ENCODE peak calls at places on chromosome 5, in ten cellular contexts. E is lower lobe of right lung; W is uterus; H is GM04504; P is hepatic stellate cell; B is EH; F is stimulated activated CD4-positive, alpha-beta T cell treated with anti-CD3 and anti-CD28 coated beads, Interleukin-4, amount 100 ng/mL, for 48 hours; R is D721Med; S is fibroblast of the aortic adventitia; N is IMR-90. J is an unnamed sample.

GRCh38 chr5:176152933-176153317 is 85.3 kb upstream of the SIMC1 start:
- DNase-seq in E (no peak), W (no peak), H (no peak), P (no peak), B (no peak), F (no peak), R (no peak), S (no peak), N (no peak), J (no peak)

GRCh38 chr5:150058480-150059126 is 27.8 kb downstream of the CSF1R start:
- DNase-seq in E (no peak), W (no peak), H (peak), P (peak), B (peak), F (no peak), R (no peak), S (no peak), N (peak), J (peak)

GRCh38 chr5:132090107-132090506 is 16.5 kb downstream of the CSF2 start:
- DNase-seq in E (no peak), W (no peak), H (peak), P (no peak), B (peak), F (no peak), R (no peak), S (peak), N (peak), J (peak)

GRCh38 chr5:151150484-151151262 is 6.9 kb downstream of the ANXA6 start:
- DNase-seq in E (peak), W (peak), H (no peak), P (no peak), B (peak), F (no peak), R (no peak), S (peak), N (peak), J (no peak)

GRCh38 chr5:16952968-16953671 is 17.0 kb upstream of the MYO10 start:
- DNase-seq in E (no peak), W (no peak), H (no peak), P (no peak), B (no peak), F (no peak), R (no peak), S (no peak), N (no peak), J (no peak)

GRCh38 chr5:135878156-135878620 is 17.5 kb downstream of the IL9 start:
- DNase-seq in E (no peak), W (no peak), H (no peak), P (no peak), B (peak), F (no peak), R (no peak), S (no peak), N (no peak), J (no peak)

GRCh38 chr5:33843579-33843978 is 48.2 kb downstream of the ADAMTS12 start:
- DNase-seq in E (no peak), W (no peak), H (no peak), P (no peak), B (peak), F (no peak), R (no peak), S (peak), N (peak), J (no peak)

GRCh38 chr5:173029499-173029921 is 26.6 kb upstream of the CREBRF start:
- DNase-seq in E (no peak), W (no peak), H (no peak), P (no peak), B (no peak), F (no peak), R (no peak), S (no peak), N (no peak), J (no peak)

GRCh38 chr5:143128412-143129071 is 274.9 kb downstream of the NR3C1 start:
- DNase-seq in E (no peak), W (no peak), H (peak), P (no peak), B (peak), F (no peak), R (no peak), S (no peak), N (no peak), J (no peak)

GRCh38 chr5:68344447-68345111 is 129.0 kb downstream of the PIK3R1 start:
- DNase-seq in E (no peak), W (no peak), H (no peak), P (no peak), B (peak), F (no peak), R (no peak), S (peak), N (peak), J (no peak)

GRCh38 chr5:76081811-76082783 is 1.1 kb upstream of the SV2C start:
- DNase-seq in E (peak), W (no peak), H (no peak), P (no peak), B (no peak), F (no peak), R (no peak), S (no peak), N (no peak), J (no peak)

GRCh38 chr5:34598177-34598794 is 57.8 kb upstream of the RAI14 start:
- DNase-seq in E (no peak), W (peak), H (peak), P (peak), B (peak), F (no peak), R (no peak), S (peak), N (peak), J (peak)

GRCh38 chr5:1565737-1566734 is 42.3 kb upstream of the LPCAT1 start:
- DNase-seq in E (no peak), W (no peak), H (no peak), P (no peak), B (no peak), F (no peak), R (no peak), S (no peak), N (no peak), J (no peak)

GRCh38 chr5:116681334-116682013 is 106.9 kb upstream of the SEMA6A start:
- DNase-seq in E (no peak), W (no peak), H (no peak), P (no peak), B (no peak), F (no peak), R (no peak), S (no peak), N (no peak), J (no peak)

GRCh38 chr5:138539791-138540190 is 3.2 kb downstream of the ETF1 start:
- DNase-seq in E (no peak), W (no peak), H (no peak), P (no peak), B (no peak), F (no peak), R (no peak), S (no peak), N (no peak), J (no peak)

GRCh38 chr5:134103397-134103796 is 11.1 kb upstream of the TCF7 start:
- DNase-seq in E (no peak), W (no peak), H (no peak), P (no peak), B (no peak), F (no peak), R (no peak), S (no peak), N (no peak), J (no peak)

GRCh38 chr5:158880514-158881001 is 219.2 kb downstream of the EBF1 start:
- DNase-seq in E (no peak), W (no peak), H (no peak), P (no peak), B (no peak), F (no peak), R (no peak), S (no peak), N (no peak), J (no peak)

GRCh38 chr5:65086234-65086886 is 317.6 kb downstream of the CWC27 start:
- DNase-seq in E (no peak), W (no peak), H (no peak), P (no peak), B (no peak), F (no peak), R (no peak), S (no peak), N (peak), J (no peak)

GRCh38 chr5:31250201-31250600 is 56.7 kb downstream of the CDH6 start:
- DNase-seq in E (no peak), W (no peak), H (no peak), P (no peak), B (no peak), F (no peak), R (no peak), S (no peak), N (no peak), J (no peak)

GRCh38 chr5:163436515-163436914 is 880 bp upstream of the CCNG1 start:
- DNase-seq in E (no peak), W (no peak), H (no peak), P (no peak), B (no peak), F (no peak), R (no peak), S (no peak), N (no peak), J (no peak)

GRCh38 chr5:139638736-139639618 is 9.2 kb upstream of the CXXC5 start:
- DNase-seq in E (no peak), W (no peak), H (no peak), P (no peak), B (no peak), F (no peak), R (peak), S (no peak), N (no peak), J (no peak)

GRCh38 chr5:84287964-84288363 is 96.7 kb downstream of the EDIL3 start:
- DNase-seq in E (no peak), W (no peak), H (no peak), P (peak), B (peak), F (no peak), R (no peak), S (peak), N (peak), J (peak)

GRCh38 chr5:146052780-146053179 is 52.6 kb downstream of the PLAC8L1 start:
- DNase-seq in E (no peak), W (no peak), H (no peak), P (no peak), B (no peak), F (no peak), R (no peak), S (no peak), N (no peak), J (no peak)

GRCh38 chr5:131196331-131196730 is 25.6 kb downstream of the LYRM7 start:
- DNase-seq in E (no peak), W (no peak), H (peak), P (no peak), B (peak), F (no peak), R (no peak), S (no peak), N (peak), J (peak)

GRCh38 chr5:142717582-142718215 is 31.8 kb upstream of the FGF1 start:
- DNase-seq in E (no peak), W (peak), H (peak), P (peak), B (peak), F (no peak), R (no peak), S (peak), N (peak), J (no peak)

GRCh38 chr5:97229196-97229595 is 46.1 kb upstream of the RIOK2 start:
- DNase-seq in E (peak), W (no peak), H (no peak), P (no peak), B (no peak), F (no peak), R (no peak), S (no peak), N (no peak), J (no peak)

GRCh38 chr5:96649251-96649937 is 12.8 kb upstream of the CAST start:
- DNase-seq in E (no peak), W (no peak), H (no peak), P (no peak), B (peak), F (no peak), R (no peak), S (no peak), N (no peak), J (no peak)

GRCh38 chr5:169942181-169942580 is 38.1 kb downstream of the INSYN2B start:
- DNase-seq in E (no peak), W (no peak), H (peak), P (no peak), B (peak), F (no peak), R (no peak), S (no peak), N (no peak), J (peak)

GRCh38 chr5:139137703-139138102 is 60.5 kb downstream of the SIL1 start:
- DNase-seq in E (no peak), W (no peak), H (no peak), P (no peak), B (peak), F (no peak), R (no peak), S (peak), N (peak), J (no peak)

GRCh38 chr5:161544350-161544765 is 2.2 kb downstream of the GABRB2 start:
- DNase-seq in E (no peak), W (no peak), H (no peak), P (no peak), B (peak), F (no peak), R (peak), S (peak), N (peak), J (no peak)

GRCh38 chr5:124157320-124157719 is 589.1 kb downstream of the ZNF608 start:
- DNase-seq in E (no peak), W (no peak), H (no peak), P (no peak), B (no peak), F (no peak), R (no peak), S (peak), N (no peak), J (no peak)

GRCh38 chr5:52674815-52675545 is 112.7 kb upstream of the ITGA1 start:
- DNase-seq in E (no peak), W (no peak), H (no peak), P (peak), B (peak), F (no peak), R (no peak), S (peak), N (peak), J (no peak)

GRCh38 chr5:170434953-170435605 is 45.9 kb upstream of the KCNMB1 start:
- DNase-seq in E (peak), W (peak), H (peak), P (peak), B (peak), F (peak), R (no peak), S (peak), N (peak), J (no peak)

GRCh38 chr5:96927008-96927407 is 8.9 kb upstream of the LNPEP start:
- DNase-seq in E (no peak), W (no peak), H (no peak), P (no peak), B (peak), F (no peak), R (no peak), S (peak), N (peak), J (no peak)

GRCh38 chr5:16897284-16897704 is 38.8 kb downstream of the MYO10 start:
- DNase-seq in E (no peak), W (no peak), H (no peak), P (no peak), B (peak), F (no peak), R (no peak), S (peak), N (peak), J (no peak)

GRCh38 chr5:138696501-138696900 is 56.7 kb upstream of the CTNNA1 start:
- DNase-seq in E (no peak), W (no peak), H (no peak), P (peak), B (peak), F (no peak), R (no peak), S (peak), N (peak), J (no peak)

J was measured in GM04503.